ENCODE peak calls at places on chromosomes 5 and 9, in four cellular contexts. P is adrenal gland, D is fibroblast of lung, A is psoas muscle. M is an unnamed sample. For H3K36me3, the result is how much of the 10 kb centered on the place peaks cover.

GRCh38 chr5:116360008-116360853 is 214.4 kb downstream of the SEMA6A start:
- DNase-seq in P (no peak), D (peak), A (peak), M (no peak)

GRCh38 chr9:77498891-77499290 is 149.2 kb downstream of the GNA14 start:
- DNase-seq in P (no peak), D (peak), A (no peak), M (no peak)

GRCh38 chr9:137041134-137041533 is 4.8 kb downstream of the NPDC1 start:
- DNase-seq in P (peak), D (no peak), A (no peak), M (peak)

GRCh38 chr9:121830441-121831140 is 179.2 kb downstream of the DAB2IP start:
- DNase-seq in P (peak), D (peak), A (no peak), M (no peak)

GRCh38 chr9:4327504-4328191 is 27.8 kb upstream of the GLIS3 start:
- DNase-seq in P (no peak), D (peak), A (no peak), M (no peak)

GRCh38 chr5:13553896-13554295 is 390.6 kb downstream of the DNAH5 start:
- DNase-seq in P (no peak), D (peak), A (no peak), M (peak)

GRCh38 chr5:67065237-67065636 is 131.4 kb downstream of the CD180 start:
- DNase-seq in P (no peak), D (no peak), A (no peak), M (no peak)

GRCh38 chr5:103993028-103993427 is 430.4 kb upstream of the NUDT12 start:
- DNase-seq in P (no peak), D (no peak), A (no peak), M (no peak)

GRCh38 chr5:61200582-61201155 is 38.4 kb upstream of the SMIM15 start:
- DNase-seq in P (no peak), D (peak), A (no peak), M (no peak)

GRCh38 chr5:88680253-88681132 is 202.5 kb downstream of the MEF2C start:
- DNase-seq in P (peak), D (peak), A (peak), M (peak)

GRCh38 chr5:40093550-40093949 is 586.2 kb upstream of the PTGER4 start:
- DNase-seq in P (no peak), D (no peak), A (no peak), M (no peak)

GRCh38 chr9:123457586-123457985 is 101.6 kb downstream of the CRB2 start:
- DNase-seq in P (no peak), D (no peak), A (no peak), M (no peak)

GRCh38 chr9:137488330-137488653 is 29.2 kb upstream of the NSMF start:
- DNase-seq in P (no peak), D (no peak), A (no peak), M (peak)

GRCh38 chr9:3971391-3972082 is 328.3 kb downstream of the GLIS3 start:
- DNase-seq in P (no peak), D (peak), A (no peak), M (no peak)

GRCh38 chr5:3362606-3362910 is 233.1 kb upstream of the IRX1 start:
- DNase-seq in P (no peak), D (no peak), A (no peak), M (no peak)

GRCh38 chr5:83376461-83376860 is 95.1 kb upstream of the VCAN start:
- DNase-seq in P (no peak), D (no peak), A (no peak), M (no peak)

GRCh38 chr9:113369583-113370140 is 7.1 kb downstream of the HDHD3 start:
- DNase-seq in P (peak), D (no peak), A (no peak), M (no peak)

GRCh38 chr9:1978941-1979340 is 36.2 kb upstream of the SMARCA2 start:
- DNase-seq in P (no peak), D (peak), A (peak), M (peak)

GRCh38 chr5:122565331-122565730 is 209.5 kb upstream of the SNX2 start:
- DNase-seq in P (no peak), D (peak), A (no peak), M (no peak)

GRCh38 chr9:88535932-88536324 is 950 bp downstream of the NXNL2 start:
- DNase-seq in P (peak), D (peak), A (peak), M (no peak)

GRCh38 chr5:110086658-110087388 is 397.1 kb downstream of the MAN2A1 start:
- DNase-seq in P (peak), D (peak), A (peak), M (no peak)

GRCh38 chr5:41843456-41844112 is 26.6 kb downstream of the OXCT1 start:
- DNase-seq in P (peak), D (peak), A (no peak), M (peak)

GRCh38 chr5:179378441-179379271 is 33.4 kb upstream of the ADAMTS2 start:
- DNase-seq in P (peak), D (peak), A (no peak), M (no peak)

GRCh38 chr5:151085517-151086031 is 4.7 kb upstream of the TNIP1 start:
- DNase-seq in P (peak), D (no peak), A (peak), M (peak)

GRCh38 chr5:114191441-114191840 is 170.4 kb upstream of the KCNN2 start:
- DNase-seq in P (no peak), D (no peak), A (no peak), M (no peak)

GRCh38 chr5:147346006-147346561 is 111.3 kb downstream of the STK32A start:
- DNase-seq in P (no peak), D (no peak), A (no peak), M (no peak)

GRCh38 chr5:92401492-92401891 is 1018.4 kb upstream of the ARRDC3 start:
- DNase-seq in P (no peak), D (peak), A (no peak), M (no peak)

GRCh38 chr9:131104016-131104740 is 7.8 kb downstream of the AIF1L start:
- DNase-seq in P (no peak), D (no peak), A (no peak), M (no peak)

GRCh38 chr9:21357479-21358290 is 7.0 kb upstream of the IFNA6 start:
- DNase-seq in P (no peak), D (peak), A (no peak), M (no peak)

GRCh38 chr9:113541019-113541900 is 77.7 kb downstream of the RGS3 start:
- DNase-seq in P (peak), D (peak), A (no peak), M (peak)

GRCh38 chr9:89978185-89978584 is 373.4 kb downstream of the GADD45G start:
- DNase-seq in P (no peak), D (no peak), A (no peak), M (no peak)

GRCh38 chr5:59038169-59039002 is 455.5 kb downstream of the RAB3C start:
- DNase-seq in P (no peak), D (no peak), A (peak), M (no peak)

GRCh38 chr9:21615446-21615845 is 133.3 kb upstream of the IFNE start:
- DNase-seq in P (no peak), D (peak), A (no peak), M (no peak)

GRCh38 chr9:71273613-71274012 is 152.2 kb upstream of the TRPM3 start:
- DNase-seq in P (no peak), D (no peak), A (no peak), M (no peak)

GRCh38 chr9:93288891-93289883 is 105.2 kb downstream of the WNK2 start:
- DNase-seq in P (peak), D (peak), A (no peak), M (no peak)

GRCh38 chr5:38292228-38292627 is 33.9 kb downstream of the EGFLAM start:
- DNase-seq in P (no peak), D (no peak), A (no peak), M (no peak)

GRCh38 chr5:149151717-149152116 is 10.4 kb downstream of the ABLIM3 start:
- DNase-seq in P (no peak), D (no peak), A (no peak), M (no peak)

GRCh38 chr9:26753971-26754370 is 138.6 kb downstream of the CAAP1 start:
- DNase-seq in P (no peak), D (no peak), A (no peak), M (no peak)

DNA sequence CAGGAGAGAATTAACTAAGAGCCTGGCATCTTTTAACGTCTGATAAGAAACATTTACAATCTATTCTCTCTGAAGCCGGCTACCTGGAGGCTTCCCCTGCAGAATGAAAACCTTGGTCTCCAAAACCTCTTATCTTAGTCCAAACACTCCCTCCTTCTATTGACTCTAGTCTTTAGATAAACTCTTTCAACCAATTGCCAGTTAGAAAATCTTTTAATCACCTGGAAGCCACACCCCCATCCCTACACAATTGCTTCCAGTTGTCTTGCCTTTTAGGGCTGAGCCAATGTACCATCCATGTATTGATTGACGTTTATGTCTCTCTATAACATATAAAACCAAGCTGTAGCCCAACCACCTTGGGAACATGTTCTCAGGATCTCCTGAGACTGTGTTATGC is 1343.1 kb upstream of the C9orf72 start:
- DNase-seq in P (no peak), D (no peak), A (no peak), M (peak)
- H3K4me3 ChIP-seq in P (no peak), D (no peak), A (no peak), M (no peak)

DNA sequence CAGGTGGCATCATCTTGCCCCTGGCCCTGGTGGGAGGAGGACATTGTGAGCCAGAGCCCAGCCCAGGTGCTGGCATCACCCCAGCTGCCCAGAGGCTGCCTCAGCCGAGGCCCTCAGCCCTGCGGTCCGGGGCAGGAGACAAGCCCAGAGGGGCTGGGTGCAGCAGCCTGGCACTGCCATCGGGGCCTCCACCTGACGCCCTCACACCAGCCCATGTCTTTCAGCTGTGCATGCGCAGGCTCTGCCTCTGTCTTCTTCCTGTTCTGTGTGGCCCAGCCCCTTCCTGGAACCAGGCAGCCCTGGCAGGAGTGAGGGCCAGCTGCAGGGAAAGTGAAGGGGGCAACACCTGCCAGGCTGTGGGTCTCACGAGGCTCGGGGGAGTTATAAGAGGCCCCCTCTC is 4.8 kb upstream of the CEL start:
- DNase-seq in P (no peak), D (no peak), A (no peak), M (no peak)
- H3K36me3 ChIP-seq in P (half or more), D (under half), A (half or more), M (under half)

GRCh38 chr5:136999787-137000186 is 499.3 kb downstream of the SPOCK1 start:
- DNase-seq in P (no peak), D (no peak), A (no peak), M (no peak)

GRCh38 chr5:136998864-136999263 is 500.3 kb downstream of the SPOCK1 start:
- DNase-seq in P (no peak), D (no peak), A (no peak), M (no peak)

GRCh38 chr5:137004279-137004678 is 494.8 kb downstream of the SPOCK1 start:
- DNase-seq in P (no peak), D (no peak), A (no peak), M (no peak)

DNA sequence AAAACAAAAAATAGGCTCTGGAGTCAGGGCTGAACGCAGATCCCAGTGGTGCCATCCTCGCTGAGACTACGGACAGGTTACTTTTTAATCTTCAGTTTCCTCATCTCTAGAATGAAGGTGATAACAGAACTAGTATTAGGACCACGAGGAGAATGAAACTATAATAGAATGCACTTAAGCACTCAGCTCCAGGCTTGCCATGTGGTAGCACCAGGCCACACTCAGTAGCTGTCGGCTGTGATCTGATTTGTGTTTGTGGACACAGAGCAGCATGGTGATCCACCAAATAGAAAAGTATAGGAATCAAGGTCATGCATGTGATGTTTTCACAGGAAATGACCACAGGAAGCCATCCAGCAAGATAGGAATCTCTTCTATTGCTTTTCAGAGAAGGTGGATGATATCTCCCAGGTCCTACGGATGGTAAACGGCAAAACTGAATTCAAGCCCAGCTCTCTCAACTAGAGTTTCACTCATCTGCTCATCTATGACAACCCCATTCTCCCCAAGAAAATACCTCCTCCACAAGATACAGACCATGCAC is 498.0 kb downstream of the SPOCK1 start:
- DNase-seq in P (no peak), D (no peak), A (no peak), M (no peak)
- H3K4me3 ChIP-seq in P (no peak), D (no peak), A (no peak), M (no peak)

DNA sequence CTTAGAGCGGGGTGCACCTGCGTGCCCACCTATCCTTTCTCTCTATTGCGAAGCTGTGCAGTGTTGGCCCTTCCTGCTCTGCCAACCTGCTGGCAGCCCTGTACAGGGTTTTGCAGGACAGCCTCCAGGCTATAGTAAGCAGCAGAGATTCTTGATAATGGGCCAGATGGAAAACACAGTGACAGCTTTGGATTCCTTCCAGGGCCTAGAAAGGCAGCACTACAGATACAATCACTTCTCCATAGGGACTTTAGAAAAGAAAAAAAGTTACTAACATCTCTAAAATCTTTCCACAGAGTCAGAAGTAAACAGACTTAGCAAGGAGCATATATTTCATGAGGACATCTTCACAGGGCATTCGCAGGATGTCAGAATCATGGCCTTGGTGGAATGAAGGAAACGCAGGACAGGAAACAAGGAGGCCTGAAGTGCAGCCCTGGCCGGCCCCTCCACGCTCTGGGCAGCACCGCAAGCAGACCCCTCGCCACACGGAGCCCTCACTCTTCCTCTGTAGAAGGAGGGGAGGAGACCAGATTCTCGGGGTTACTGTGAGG is 172.1 kb upstream of the GAS1 start:
- DNase-seq in P (peak), D (peak), A (no peak), M (no peak)
- H3K36me3 ChIP-seq in P (under half), D (under half), A (under half), M (under half)

GRCh38 chr9:126470251-126470993 is 143.3 kb upstream of the LMX1B start:
- DNase-seq in P (no peak), D (no peak), A (no peak), M (no peak)
- H3K4me3 ChIP-seq in P (no peak), D (no peak), A (no peak), M (no peak)

GRCh38 chr9:97658707-97659106 is 25.1 kb downstream of the NCBP1 start:
- DNase-seq in P (no peak), D (no peak), A (no peak), M (no peak)
- H3K36me3 ChIP-seq in P (half or more), D (under half), A (half or more), M (under half)

GRCh38 chr5:181259974-181260719 is 796 bp downstream of the TRIM52 start:
- DNase-seq in P (no peak), D (no peak), A (no peak), M (no peak)

GRCh38 chr5:181261320-181262085 is 560 bp upstream of the TRIM52 start:
- DNase-seq in P (peak), D (peak), A (peak), M (peak)

GRCh38 chr5:181259283-181259682 is 1.7 kb downstream of the TRIM52 start:
- DNase-seq in P (no peak), D (no peak), A (no peak), M (no peak)

GRCh38 chr5:181258576-181258975 is 2.4 kb downstream of the TRIM52 start:
- DNase-seq in P (no peak), D (no peak), A (no peak), M (no peak)

DNA sequence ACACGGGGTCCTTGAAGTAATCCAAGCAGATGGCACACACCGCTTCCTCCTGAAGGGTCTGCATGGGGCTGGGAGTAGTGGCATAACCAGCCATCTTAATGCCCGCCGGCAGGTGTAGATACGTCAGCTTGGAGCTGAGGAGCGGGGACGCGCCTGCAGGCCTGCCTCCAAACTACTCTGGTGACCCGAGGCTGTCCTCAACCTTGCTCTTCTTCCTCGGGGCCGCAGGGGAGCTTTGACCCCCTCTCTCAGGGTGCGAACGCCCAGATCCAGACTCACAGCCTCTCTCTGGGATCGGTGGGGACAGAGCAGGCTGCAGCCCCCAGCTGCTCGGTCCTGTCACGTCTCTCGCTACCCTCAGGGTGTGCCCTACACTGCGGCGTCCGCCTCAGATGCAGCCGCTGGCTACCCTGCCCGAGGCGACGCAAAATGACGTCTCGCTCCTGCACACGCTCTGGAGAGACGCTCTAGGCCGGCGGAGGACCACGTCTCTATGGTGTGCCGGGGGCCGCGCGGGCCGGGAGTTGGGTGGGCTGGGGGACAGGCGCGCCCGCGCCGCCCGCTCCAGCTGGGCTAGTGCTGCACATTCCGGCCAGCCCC is at the start of gene TRIM52:
- DNase-seq in P (peak), D (peak), A (peak), M (peak)
- H3K4me3 ChIP-seq in P (peak), D (peak), A (peak), M (peak)

DNA sequence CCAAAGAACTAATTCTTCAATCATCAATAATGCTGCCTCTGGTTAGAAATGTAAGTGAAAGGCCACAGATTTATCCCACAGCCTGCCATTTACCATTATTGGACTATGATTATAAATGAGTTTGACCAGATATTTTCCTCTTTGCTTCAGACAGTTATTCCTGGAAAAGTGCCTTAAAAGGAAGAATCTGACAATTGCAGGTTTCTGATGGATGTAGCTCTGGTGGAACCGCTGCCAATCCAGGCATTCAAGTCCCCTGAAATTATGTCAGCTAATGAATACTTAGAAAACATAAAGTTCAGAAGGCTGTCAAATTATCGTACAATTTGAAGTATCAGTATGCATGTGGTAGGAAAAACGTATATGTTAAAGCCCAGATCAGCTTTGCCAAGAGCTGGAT is 78.2 kb upstream of the NR4A3 start:
- DNase-seq in P (no peak), D (no peak), A (no peak), M (no peak)
- H3K36me3 ChIP-seq in P (under half), D (under half), A (under half), M (under half)

GRCh38 chr5:154857091-154857533 is 1.3 kb upstream of the CNOT8 start:
- DNase-seq in P (no peak), D (no peak), A (peak), M (no peak)
- H3K4me3 ChIP-seq in P (peak), D (peak), A (peak), M (peak)

GRCh38 chr5:131735393-131735792 is 61.4 kb downstream of the FNIP1 start:
- DNase-seq in P (no peak), D (no peak), A (no peak), M (no peak)

GRCh38 chr5:131746423-131746822 is 50.4 kb downstream of the FNIP1 start:
- DNase-seq in P (no peak), D (no peak), A (no peak), M (no peak)

GRCh38 chr5:131745594-131746175 is 51.1 kb downstream of the FNIP1 start:
- DNase-seq in P (no peak), D (peak), A (no peak), M (no peak)

GRCh38 chr5:131745155-131745554 is 51.7 kb downstream of the FNIP1 start:
- DNase-seq in P (no peak), D (no peak), A (no peak), M (no peak)

DNA sequence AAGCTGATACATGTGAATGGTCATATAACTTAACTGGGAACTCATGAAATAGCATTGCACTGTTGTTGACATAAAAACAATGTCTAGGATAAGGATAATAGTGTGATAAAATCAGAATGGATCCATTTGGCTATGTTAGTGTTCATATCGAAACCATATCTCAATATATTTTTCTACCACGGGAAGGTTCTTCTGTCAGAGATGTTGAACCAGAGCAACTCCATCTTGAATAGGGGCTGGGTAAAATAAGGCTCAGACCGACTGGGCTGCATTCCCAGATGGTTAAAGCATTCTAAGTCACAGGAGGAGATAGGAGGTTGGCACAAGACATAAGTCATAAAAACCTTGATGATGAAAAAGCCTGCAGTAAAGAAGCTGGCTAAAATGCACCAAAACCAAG is 56.3 kb downstream of the FNIP1 start:
- DNase-seq in P (no peak), D (no peak), A (no peak), M (no peak)
- H3K36me3 ChIP-seq in P (under half), D (under half), A (half or more), M (under half)

M was measured in mucosa of descending colon.